ENCODE peak calls at places on chromosomes 13 and 19, in eight cellular contexts. One of them, this sample, is unnamed.
A peak's percentile ranks its signal among the peaks of the same experiment; 100 is the strongest.

GRCh38 chr19:4676955-4677731 is 7.0 kb upstream of the MYDGF start:
- DNase-seq in left cardiac atrium: peak; percentile 46
- DNase-seq in epithelial cell of esophagus: peak; percentile 56
- DNase-seq in body of pancreas: peak; percentile 62
- DNase-seq in GM18507: no peak
- DNase-seq in nephron progenitor cell: peak; percentile 50
- DNase-seq in AG08395: peak; percentile 68
- DNase-seq in hypothalamus: no peak
- DNase-seq in this sample: peak; percentile 41

GRCh38 chr19:18274776-18275356 is 614 bp upstream of the IQCN start:
- DNase-seq in body of pancreas: peak; percentile 95
- DNase-seq in GM18507: no peak
- DNase-seq in left cardiac atrium: peak; percentile 90
- DNase-seq in epithelial cell of esophagus: peak; percentile 77
- DNase-seq in hypothalamus: peak; percentile 45
- DNase-seq in AG08395: peak; percentile 92
- DNase-seq in nephron progenitor cell: no peak
- DNase-seq in this sample: peak; percentile 81

GRCh38 chr19:2398735-2399305 is 28.6 kb downstream of the TIMM13 start:
- DNase-seq in nephron progenitor cell: no peak
- DNase-seq in AG08395: no peak
- DNase-seq in body of pancreas: no peak
- DNase-seq in epithelial cell of esophagus: no peak
- DNase-seq in GM18507: no peak
- DNase-seq in left cardiac atrium: no peak
- DNase-seq in hypothalamus: no peak
- DNase-seq in this sample: no peak

GRCh38 chr19:58560921-58561320 is 2.5 kb upstream of the UBE2M start:
- DNase-seq in AG08395: no peak
- DNase-seq in GM18507: no peak
- DNase-seq in body of pancreas: no peak
- DNase-seq in epithelial cell of esophagus: no peak
- DNase-seq in left cardiac atrium: no peak
- DNase-seq in hypothalamus: no peak
- DNase-seq in nephron progenitor cell: no peak
- DNase-seq in this sample: no peak

GRCh38 chr19:4114181-4114580 is 9.7 kb downstream of the MAP2K2 start:
- DNase-seq in AG08395: no peak
- DNase-seq in epithelial cell of esophagus: no peak
- DNase-seq in nephron progenitor cell: no peak
- DNase-seq in body of pancreas: no peak
- DNase-seq in left cardiac atrium: no peak
- DNase-seq in hypothalamus: no peak
- DNase-seq in GM18507: no peak
- DNase-seq in this sample: no peak

GRCh38 chr13:111043575-111043982 is 71.5 kb upstream of the ARHGEF7 start:
- DNase-seq in hypothalamus: no peak
- DNase-seq in left cardiac atrium: peak; percentile 40
- DNase-seq in body of pancreas: no peak
- DNase-seq in AG08395: peak; percentile 91
- DNase-seq in epithelial cell of esophagus: no peak
- DNase-seq in nephron progenitor cell: no peak
- DNase-seq in GM18507: no peak
- DNase-seq in this sample: peak; percentile 3

GRCh38 chr19:57363734-57364181 is 407 bp downstream of the TRAPPC2B start:
- DNase-seq in left cardiac atrium: no peak
- DNase-seq in AG08395: peak; percentile 34
- DNase-seq in body of pancreas: no peak
- DNase-seq in GM18507: no peak
- DNase-seq in hypothalamus: no peak
- DNase-seq in epithelial cell of esophagus: peak; percentile 9
- DNase-seq in nephron progenitor cell: no peak
- DNase-seq in this sample: peak; percentile 12

GRCh38 chr13:104740616-104741222 is 1674.5 kb upstream of the SLC10A2 start:
- DNase-seq in nephron progenitor cell: no peak
- DNase-seq in body of pancreas: no peak
- DNase-seq in hypothalamus: no peak
- DNase-seq in AG08395: no peak
- DNase-seq in GM18507: no peak
- DNase-seq in epithelial cell of esophagus: no peak
- DNase-seq in left cardiac atrium: peak; percentile 19
- DNase-seq in this sample: no peak

GRCh38 chr13:102011539-102011938 is 390.3 kb downstream of the FGF14 start:
- DNase-seq in left cardiac atrium: no peak
- DNase-seq in hypothalamus: no peak
- DNase-seq in AG08395: no peak
- DNase-seq in epithelial cell of esophagus: no peak
- DNase-seq in GM18507: no peak
- DNase-seq in body of pancreas: no peak
- DNase-seq in nephron progenitor cell: no peak
- DNase-seq in this sample: no peak

GRCh38 chr13:66803759-66804456 is 426.2 kb downstream of the PCDH9 start:
- DNase-seq in nephron progenitor cell: no peak
- DNase-seq in body of pancreas: no peak
- DNase-seq in hypothalamus: no peak
- DNase-seq in left cardiac atrium: no peak
- DNase-seq in GM18507: no peak
- DNase-seq in epithelial cell of esophagus: peak; percentile 15
- DNase-seq in AG08395: no peak
- DNase-seq in this sample: no peak

GRCh38 chr19:35045667-35046300 is 4.3 kb downstream of the HPN start:
- DNase-seq in nephron progenitor cell: no peak
- DNase-seq in left cardiac atrium: no peak
- DNase-seq in epithelial cell of esophagus: peak; percentile 39
- DNase-seq in body of pancreas: peak; percentile 50
- DNase-seq in AG08395: peak; percentile 71
- DNase-seq in hypothalamus: no peak
- DNase-seq in GM18507: peak; percentile 60
- DNase-seq in this sample: no peak

GRCh38 chr13:112115403-112116091 is 48.6 kb downstream of the SOX1 start:
- DNase-seq in left cardiac atrium: no peak
- DNase-seq in hypothalamus: no peak
- DNase-seq in epithelial cell of esophagus: no peak
- DNase-seq in nephron progenitor cell: no peak
- DNase-seq in AG08395: no peak
- DNase-seq in GM18507: no peak
- DNase-seq in body of pancreas: no peak
- DNase-seq in this sample: no peak

GRCh38 chr19:41325947-41326706 is 16.2 kb downstream of the CCDC97 start:
- DNase-seq in body of pancreas: no peak
- DNase-seq in epithelial cell of esophagus: peak; percentile 39
- DNase-seq in GM18507: peak; percentile 50
- DNase-seq in hypothalamus: no peak
- DNase-seq in AG08395: peak; percentile 48
- DNase-seq in left cardiac atrium: no peak
- DNase-seq in nephron progenitor cell: peak; percentile 50
- DNase-seq in this sample: peak; percentile 30

GRCh38 chr19:377801-378581 is 31.0 kb downstream of the C2CD4C start:
- DNase-seq in epithelial cell of esophagus: no peak
- DNase-seq in left cardiac atrium: no peak
- DNase-seq in nephron progenitor cell: no peak
- DNase-seq in body of pancreas: no peak
- DNase-seq in GM18507: no peak
- DNase-seq in AG08395: no peak
- DNase-seq in hypothalamus: no peak
- DNase-seq in this sample: no peak

GRCh38 chr13:52850396-52851152 is 2.1 kb upstream of the PCDH8 start:
- DNase-seq in body of pancreas: peak; percentile 65
- DNase-seq in hypothalamus: peak; percentile 23
- DNase-seq in epithelial cell of esophagus: peak; percentile 51
- DNase-seq in AG08395: peak; percentile 78
- DNase-seq in GM18507: peak; percentile 46
- DNase-seq in nephron progenitor cell: peak; percentile 93
- DNase-seq in left cardiac atrium: peak; percentile 80
- DNase-seq in this sample: peak; percentile 73

GRCh38 chr13:113150545-113151365 is 7.7 kb upstream of the PROZ start:
- DNase-seq in body of pancreas: no peak
- DNase-seq in AG08395: no peak
- DNase-seq in GM18507: no peak
- DNase-seq in left cardiac atrium: no peak
- DNase-seq in epithelial cell of esophagus: no peak
- DNase-seq in nephron progenitor cell: no peak
- DNase-seq in hypothalamus: no peak
- DNase-seq in this sample: no peak

GRCh38 chr13:25659091-25659502 is 287.3 kb downstream of the ATP8A2 start:
- DNase-seq in body of pancreas: no peak
- DNase-seq in hypothalamus: no peak
- DNase-seq in AG08395: no peak
- DNase-seq in left cardiac atrium: no peak
- DNase-seq in epithelial cell of esophagus: peak; percentile 40
- DNase-seq in nephron progenitor cell: no peak
- DNase-seq in GM18507: no peak
- DNase-seq in this sample: no peak

GRCh38 chr19:41701401-41702075 is 6.9 kb upstream of the CEACAM5 start:
- DNase-seq in epithelial cell of esophagus: no peak
- DNase-seq in GM18507: no peak
- DNase-seq in AG08395: no peak
- DNase-seq in hypothalamus: no peak
- DNase-seq in body of pancreas: no peak
- DNase-seq in left cardiac atrium: no peak
- DNase-seq in nephron progenitor cell: no peak
- DNase-seq in this sample: peak; percentile 63

GRCh38 chr13:91142572-91142971 is 204.9 kb upstream of the MIR17HG start:
- DNase-seq in left cardiac atrium: no peak
- DNase-seq in GM18507: no peak
- DNase-seq in body of pancreas: peak; percentile 33
- DNase-seq in AG08395: no peak
- DNase-seq in epithelial cell of esophagus: peak; percentile 44
- DNase-seq in hypothalamus: no peak
- DNase-seq in nephron progenitor cell: no peak
- DNase-seq in this sample: no peak

GRCh38 chr19:34577531-34578101 is 96.1 kb downstream of the WTIP start:
- DNase-seq in body of pancreas: no peak
- DNase-seq in AG08395: no peak
- DNase-seq in hypothalamus: no peak
- DNase-seq in epithelial cell of esophagus: no peak
- DNase-seq in nephron progenitor cell: no peak
- DNase-seq in left cardiac atrium: no peak
- DNase-seq in GM18507: no peak
- DNase-seq in this sample: no peak

GRCh38 chr19:38370299-38370698 is 4.1 kb upstream of the PSMD8 start:
- DNase-seq in left cardiac atrium: no peak
- DNase-seq in body of pancreas: no peak
- DNase-seq in AG08395: no peak
- DNase-seq in hypothalamus: no peak
- DNase-seq in epithelial cell of esophagus: no peak
- DNase-seq in GM18507: no peak
- DNase-seq in nephron progenitor cell: no peak
- DNase-seq in this sample: no peak

GRCh38 chr13:113816248-113816924 is 47.5 kb downstream of the GAS6 start:
- DNase-seq in left cardiac atrium: no peak
- DNase-seq in GM18507: no peak
- DNase-seq in body of pancreas: no peak
- DNase-seq in hypothalamus: no peak
- DNase-seq in AG08395: peak; percentile 37
- DNase-seq in nephron progenitor cell: no peak
- DNase-seq in epithelial cell of esophagus: no peak
- DNase-seq in this sample: no peak

GRCh38 chr19:2736550-2737190 is 3.1 kb downstream of the SLC39A3 start:
- DNase-seq in body of pancreas: no peak
- DNase-seq in GM18507: no peak
- DNase-seq in nephron progenitor cell: no peak
- DNase-seq in left cardiac atrium: no peak
- DNase-seq in hypothalamus: no peak
- DNase-seq in epithelial cell of esophagus: no peak
- DNase-seq in AG08395: no peak
- DNase-seq in this sample: no peak

GRCh38 chr13:94966380-94966779 is 254.0 kb upstream of the SOX21 start:
- DNase-seq in nephron progenitor cell: no peak
- DNase-seq in hypothalamus: no peak
- DNase-seq in GM18507: no peak
- DNase-seq in left cardiac atrium: no peak
- DNase-seq in body of pancreas: no peak
- DNase-seq in AG08395: no peak
- DNase-seq in epithelial cell of esophagus: no peak
- DNase-seq in this sample: no peak

GRCh38 chr19:12665646-12666304 is 767 bp downstream of the MAN2B1 start:
- DNase-seq in AG08395: no peak
- DNase-seq in nephron progenitor cell: no peak
- DNase-seq in hypothalamus: no peak
- DNase-seq in epithelial cell of esophagus: no peak
- DNase-seq in GM18507: no peak
- DNase-seq in left cardiac atrium: no peak
- DNase-seq in body of pancreas: no peak
- DNase-seq in this sample: no peak

GRCh38 chr19:8487137-8487851 is 15.1 kb downstream of the PRAM1 start:
- DNase-seq in body of pancreas: no peak
- DNase-seq in nephron progenitor cell: no peak
- DNase-seq in AG08395: no peak
- DNase-seq in GM18507: no peak
- DNase-seq in epithelial cell of esophagus: no peak
- DNase-seq in hypothalamus: no peak
- DNase-seq in left cardiac atrium: peak; percentile 53
- DNase-seq in this sample: no peak

This sample was measured in Calu3.